ENCODE peak calls at places on chromosomes 2 and 18, in six cellular contexts. One of them, this sample, is unnamed.

GRCh38 chr2:166127217-166128155 is at the start of gene SCN1A:
- DNase-seq in AG09309: peak; percentile 37
- DNase-seq in pancreas: peak; percentile 15
- DNase-seq in psoas muscle: no peak
- DNase-seq in CD4-positive, alpha-beta memory T cell: peak; percentile 24
- DNase-seq in aorta: no peak
- DNase-seq in this sample: peak; percentile 3

GRCh38 chr2:109322646-109323045 is 193.6 kb downstream of the SH3RF3 start:
- DNase-seq in pancreas: no peak
- DNase-seq in psoas muscle: no peak
- DNase-seq in aorta: no peak
- DNase-seq in AG09309: no peak
- DNase-seq in CD4-positive, alpha-beta memory T cell: no peak
- DNase-seq in this sample: no peak

GRCh38 chr2:239606955-239607794 is 206.4 kb upstream of the HDAC4 start:
- DNase-seq in pancreas: no peak
- DNase-seq in CD4-positive, alpha-beta memory T cell: no peak
- DNase-seq in psoas muscle: no peak
- DNase-seq in AG09309: no peak
- DNase-seq in aorta: peak; percentile 36
- DNase-seq in this sample: no peak

GRCh38 chr18:45090526-45091140 is 409.9 kb downstream of the SETBP1 start:
- DNase-seq in CD4-positive, alpha-beta memory T cell: no peak
- DNase-seq in psoas muscle: no peak
- DNase-seq in pancreas: no peak
- DNase-seq in AG09309: no peak
- DNase-seq in aorta: no peak
- DNase-seq in this sample: no peak

GRCh38 chr18:26561769-26562168 is 13.4 kb upstream of the KCTD1 start:
- DNase-seq in aorta: no peak
- DNase-seq in psoas muscle: no peak
- DNase-seq in CD4-positive, alpha-beta memory T cell: no peak
- DNase-seq in pancreas: no peak
- DNase-seq in AG09309: no peak
- DNase-seq in this sample: no peak

GRCh38 chr2:219570194-219570923 is 980 bp downstream of the OBSL1 start:
- DNase-seq in aorta: peak; percentile 55
- DNase-seq in pancreas: no peak
- DNase-seq in psoas muscle: peak; percentile 81
- DNase-seq in AG09309: no peak
- DNase-seq in CD4-positive, alpha-beta memory T cell: no peak
- DNase-seq in this sample: no peak

GRCh38 chr2:136384541-136385303 is 266.8 kb upstream of the CXCR4 start:
- DNase-seq in AG09309: peak; percentile 1
- DNase-seq in aorta: no peak
- DNase-seq in pancreas: peak; percentile 19
- DNase-seq in CD4-positive, alpha-beta memory T cell: peak; percentile 70
- DNase-seq in psoas muscle: no peak
- DNase-seq in this sample: no peak

GRCh38 chr2:148044322-148044721 is 23.4 kb downstream of the MBD5 start:
- DNase-seq in AG09309: no peak
- DNase-seq in psoas muscle: no peak
- DNase-seq in pancreas: no peak
- DNase-seq in aorta: no peak
- DNase-seq in CD4-positive, alpha-beta memory T cell: no peak
- DNase-seq in this sample: no peak

GRCh38 chr18:35283923-35284794 is 5.9 kb downstream of the ZSCAN30 start:
- DNase-seq in psoas muscle: no peak
- DNase-seq in CD4-positive, alpha-beta memory T cell: no peak
- DNase-seq in pancreas: no peak
- DNase-seq in AG09309: no peak
- DNase-seq in aorta: no peak
- DNase-seq in this sample: no peak

GRCh38 chr2:5520352-5520996 is 171.7 kb upstream of the SOX11 start:
- DNase-seq in pancreas: no peak
- DNase-seq in AG09309: no peak
- DNase-seq in CD4-positive, alpha-beta memory T cell: no peak
- DNase-seq in aorta: no peak
- DNase-seq in psoas muscle: no peak
- DNase-seq in this sample: peak; percentile 58

GRCh38 chr2:83633435-83633834 is 825.6 kb downstream of the SUCLG1 start:
- DNase-seq in aorta: no peak
- DNase-seq in pancreas: no peak
- DNase-seq in AG09309: no peak
- DNase-seq in CD4-positive, alpha-beta memory T cell: no peak
- DNase-seq in psoas muscle: no peak
- DNase-seq in this sample: no peak

GRCh38 chr2:30336978-30337841 is 105.9 kb downstream of the LBH start:
- DNase-seq in CD4-positive, alpha-beta memory T cell: peak; percentile 58
- DNase-seq in psoas muscle: no peak
- DNase-seq in aorta: no peak
- DNase-seq in AG09309: no peak
- DNase-seq in pancreas: no peak
- DNase-seq in this sample: no peak

GRCh38 chr18:8478166-8478967 is 130.9 kb upstream of the RAB12 start:
- DNase-seq in psoas muscle: peak; percentile 71
- DNase-seq in AG09309: no peak
- DNase-seq in pancreas: peak; percentile 60
- DNase-seq in CD4-positive, alpha-beta memory T cell: peak; percentile 16
- DNase-seq in aorta: peak; percentile 61
- DNase-seq in this sample: no peak

GRCh38 chr2:12931211-12931844 is 214.6 kb downstream of the TRIB2 start:
- DNase-seq in psoas muscle: no peak
- DNase-seq in AG09309: no peak
- DNase-seq in aorta: no peak
- DNase-seq in pancreas: peak; percentile 25
- DNase-seq in CD4-positive, alpha-beta memory T cell: peak; percentile 13
- DNase-seq in this sample: no peak

GRCh38 chr2:25586726-25587144 is 86.6 kb downstream of the DTNB start:
- DNase-seq in pancreas: no peak
- DNase-seq in aorta: no peak
- DNase-seq in CD4-positive, alpha-beta memory T cell: no peak
- DNase-seq in AG09309: no peak
- DNase-seq in psoas muscle: no peak
- DNase-seq in this sample: no peak

GRCh38 chr2:102657770-102658169 is 38.4 kb downstream of the SLC9A2 start:
- DNase-seq in psoas muscle: no peak
- DNase-seq in aorta: no peak
- DNase-seq in CD4-positive, alpha-beta memory T cell: no peak
- DNase-seq in AG09309: no peak
- DNase-seq in pancreas: no peak
- DNase-seq in this sample: no peak

GRCh38 chr2:99803846-99804245 is 314.0 kb upstream of the REV1 start:
- DNase-seq in AG09309: peak; percentile 10
- DNase-seq in psoas muscle: no peak
- DNase-seq in aorta: no peak
- DNase-seq in CD4-positive, alpha-beta memory T cell: no peak
- DNase-seq in pancreas: no peak
- DNase-seq in this sample: no peak

GRCh38 chr18:67290421-67290820 is 226.1 kb downstream of the DSEL start:
- DNase-seq in aorta: no peak
- DNase-seq in pancreas: no peak
- DNase-seq in CD4-positive, alpha-beta memory T cell: no peak
- DNase-seq in psoas muscle: no peak
- DNase-seq in AG09309: no peak
- DNase-seq in this sample: no peak

GRCh38 chr2:216389565-216389964 is 17.3 kb upstream of the MARCHF4 start:
- DNase-seq in AG09309: no peak
- DNase-seq in CD4-positive, alpha-beta memory T cell: no peak
- DNase-seq in pancreas: no peak
- DNase-seq in aorta: no peak
- DNase-seq in psoas muscle: no peak
- DNase-seq in this sample: no peak

GRCh38 chr2:42464631-42465030 is 29.2 kb downstream of the KCNG3 start:
- DNase-seq in pancreas: no peak
- DNase-seq in aorta: no peak
- DNase-seq in AG09309: no peak
- DNase-seq in psoas muscle: no peak
- DNase-seq in CD4-positive, alpha-beta memory T cell: no peak
- DNase-seq in this sample: no peak

GRCh38 chr2:205407984-205408383 is 274.3 kb upstream of the NRP2 start:
- DNase-seq in CD4-positive, alpha-beta memory T cell: no peak
- DNase-seq in AG09309: peak; percentile 84
- DNase-seq in aorta: no peak
- DNase-seq in pancreas: no peak
- DNase-seq in psoas muscle: no peak
- DNase-seq in this sample: peak; percentile 68

GRCh38 chr2:238061310-238062202 is 755 bp downstream of the SCLY start:
- DNase-seq in aorta: no peak
- DNase-seq in psoas muscle: no peak
- DNase-seq in CD4-positive, alpha-beta memory T cell: peak; percentile 4
- DNase-seq in pancreas: peak; percentile 46
- DNase-seq in AG09309: no peak
- DNase-seq in this sample: no peak

GRCh38 chr2:34307636-34308035 is 708.5 kb upstream of the FAM98A start:
- DNase-seq in aorta: no peak
- DNase-seq in AG09309: no peak
- DNase-seq in CD4-positive, alpha-beta memory T cell: no peak
- DNase-seq in psoas muscle: no peak
- DNase-seq in pancreas: no peak
- DNase-seq in this sample: no peak

GRCh38 chr18:39485696-39486095 is 1920.1 kb upstream of the CELF4 start:
- DNase-seq in CD4-positive, alpha-beta memory T cell: no peak
- DNase-seq in pancreas: no peak
- DNase-seq in psoas muscle: no peak
- DNase-seq in AG09309: no peak
- DNase-seq in aorta: no peak
- DNase-seq in this sample: no peak

GRCh38 chr2:156457523-156458228 is 21.5 kb downstream of the GPD2 start:
- DNase-seq in AG09309: no peak
- DNase-seq in aorta: no peak
- DNase-seq in pancreas: no peak
- DNase-seq in psoas muscle: no peak
- DNase-seq in CD4-positive, alpha-beta memory T cell: no peak
- DNase-seq in this sample: no peak

DNA sequence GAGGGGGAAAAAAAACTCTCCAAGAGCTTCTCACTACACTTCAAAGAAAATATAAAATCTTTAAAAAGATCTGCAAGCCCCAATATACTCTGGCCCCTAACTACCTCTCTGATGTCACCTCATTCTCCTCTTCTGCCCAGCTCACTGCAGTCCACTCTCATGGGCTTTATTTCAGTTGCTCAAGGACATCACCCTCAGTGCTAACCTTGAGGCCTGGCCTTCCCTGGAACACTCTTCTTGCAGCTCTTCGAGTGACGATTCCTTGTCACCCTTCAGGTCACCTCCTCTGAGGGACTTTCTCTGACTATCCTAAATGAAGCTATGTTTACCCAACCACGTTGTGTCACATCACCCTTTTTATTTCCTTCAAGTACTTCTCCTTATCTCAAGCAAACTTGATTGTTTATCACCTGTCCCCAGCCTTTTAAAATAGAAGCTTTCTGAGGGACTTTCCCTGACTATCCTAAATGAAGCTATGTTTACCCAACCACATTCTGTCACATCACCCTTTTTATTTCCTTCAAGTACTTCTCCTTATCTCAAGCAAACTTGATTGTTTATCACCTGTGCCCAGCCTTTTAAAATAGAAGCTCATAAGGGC is 10.4 kb downstream of the RTTN start:
- DNase-seq in pancreas: no peak
- DNase-seq in aorta: no peak
- DNase-seq in CD4-positive, alpha-beta memory T cell: no peak
- DNase-seq in AG09309: no peak
- DNase-seq in psoas muscle: no peak
- DNase-seq in this sample: no peak
- H3K4me3 ChIP-seq in pancreas: no peak overlapping the region
- H3K4me3 ChIP-seq in aorta: no peak overlapping the region
- H3K4me3 ChIP-seq in CD4-positive, alpha-beta memory T cell: no peak overlapping the region
- H3K4me3 ChIP-seq in AG09309: no peak overlapping the region
- H3K4me3 ChIP-seq in psoas muscle: no peak overlapping the region
- H3K4me3 ChIP-seq in this sample: no peak overlapping the region

GRCh38 chr18:23238152-23238531 is 102.9 kb downstream of the CABLES1 start:
- DNase-seq in aorta: peak; percentile 73
- DNase-seq in psoas muscle: no peak
- DNase-seq in AG09309: no peak
- DNase-seq in CD4-positive, alpha-beta memory T cell: no peak
- DNase-seq in pancreas: no peak
- DNase-seq in this sample: peak; percentile 75
- H3K4me3 ChIP-seq in aorta: peak overlapping the region; percentile 1
- H3K4me3 ChIP-seq in psoas muscle: peak overlapping the region; percentile 53
- H3K4me3 ChIP-seq in AG09309: no peak overlapping the region
- H3K4me3 ChIP-seq in CD4-positive, alpha-beta memory T cell: no peak overlapping the region
- H3K4me3 ChIP-seq in pancreas: no peak overlapping the region
- H3K4me3 ChIP-seq in this sample: no peak overlapping the region

GRCh38 chr18:3873211-3873610 is 423.2 kb downstream of the TGIF1 start:
- DNase-seq in aorta: no peak
- DNase-seq in AG09309: no peak
- DNase-seq in psoas muscle: no peak
- DNase-seq in CD4-positive, alpha-beta memory T cell: no peak
- DNase-seq in pancreas: no peak
- DNase-seq in this sample: no peak
- H3K4me3 ChIP-seq in aorta: peak overlapping the region; percentile 18
- H3K4me3 ChIP-seq in AG09309: no peak overlapping the region
- H3K4me3 ChIP-seq in psoas muscle: no peak overlapping the region
- H3K4me3 ChIP-seq in CD4-positive, alpha-beta memory T cell: no peak overlapping the region
- H3K4me3 ChIP-seq in pancreas: no peak overlapping the region
- H3K4me3 ChIP-seq in this sample: no peak overlapping the region

DNA sequence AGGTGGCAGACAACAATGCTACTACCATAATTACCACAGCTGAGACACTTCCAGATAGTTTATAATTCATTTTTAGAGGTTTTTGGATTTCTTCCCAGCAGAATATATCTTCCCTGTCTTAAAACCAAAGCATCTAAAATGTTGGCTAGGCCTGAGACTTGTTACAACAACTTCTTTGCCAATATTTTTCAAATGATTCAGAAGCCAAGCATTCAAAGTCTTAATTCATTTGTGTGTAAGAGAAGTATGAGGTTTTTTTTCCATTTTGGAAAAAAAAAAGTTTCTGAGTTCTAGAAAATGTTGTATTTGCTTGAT is 32.9 kb downstream of the LAMA1 start:
- DNase-seq in pancreas: no peak
- DNase-seq in CD4-positive, alpha-beta memory T cell: no peak
- DNase-seq in AG09309: peak; percentile 84
- DNase-seq in aorta: no peak
- DNase-seq in psoas muscle: no peak
- DNase-seq in this sample: peak; percentile 55
- H3K4me3 ChIP-seq in pancreas: no peak overlapping the region
- H3K4me3 ChIP-seq in CD4-positive, alpha-beta memory T cell: no peak overlapping the region
- H3K4me3 ChIP-seq in AG09309: no peak overlapping the region
- H3K4me3 ChIP-seq in aorta: no peak overlapping the region
- H3K4me3 ChIP-seq in psoas muscle: no peak overlapping the region
- H3K4me3 ChIP-seq in this sample: no peak overlapping the region